ENCODE peak calls at places on chromosomes 3 and 15, in ten cellular contexts. G, H, W, O, A, S, R, U, I and Q are unnamed samples.

GRCh38 chr3:178990293-178990692 is 81.3 kb downstream of the ZMAT3 start:
- DNase-seq in G (no peak), H (no peak), W (no peak), O (no peak), A (no peak), S (no peak), R (no peak), U (no peak), I (no peak), Q (no peak)

GRCh38 chr15:48406911-48407310 is 75.7 kb downstream of the DUT start:
- DNase-seq in G (no peak), H (no peak), W (no peak), O (no peak), A (no peak), S (no peak), R (no peak), U (no peak), I (no peak), Q (no peak)

GRCh38 chr3:29695201-29695904 is 414.5 kb downstream of the RBMS3 start:
- DNase-seq in G (no peak), H (peak), W (no peak), O (no peak), A (peak), S (no peak), R (peak), U (no peak), I (peak), Q (no peak)

GRCh38 chr15:73991726-73992593 is at the start of gene STOML1:
- DNase-seq in G (peak), H (peak), W (peak), O (no peak), A (peak), S (peak), R (peak), U (peak), I (peak), Q (peak)

GRCh38 chr3:29949131-29949530 is 657.3 kb upstream of the TGFBR2 start:
- DNase-seq in G (no peak), H (no peak), W (no peak), O (no peak), A (peak), S (no peak), R (peak), U (no peak), I (peak), Q (no peak)

GRCh38 chr3:196073188-196073838 is 8.6 kb downstream of the TFRC start:
- DNase-seq in G (peak), H (peak), W (peak), O (no peak), A (peak), S (no peak), R (peak), U (no peak), I (peak), Q (peak)

GRCh38 chr3:143885803-143886427 is 37.6 kb upstream of the SLC9A9 start:
- DNase-seq in G (peak), H (peak), W (no peak), O (peak), A (peak), S (no peak), R (peak), U (no peak), I (peak), Q (peak)

GRCh38 chr3:30688776-30689175 is 82.4 kb downstream of the TGFBR2 start:
- DNase-seq in G (no peak), H (peak), W (no peak), O (no peak), A (no peak), S (no peak), R (peak), U (no peak), I (peak), Q (peak)

GRCh38 chr3:65284971-65285370 is 597.2 kb upstream of the ADAMTS9 start:
- DNase-seq in G (no peak), H (no peak), W (no peak), O (no peak), A (no peak), S (no peak), R (no peak), U (no peak), I (no peak), Q (peak)

GRCh38 chr3:28286595-28286994 is 45.2 kb downstream of the CMC1 start:
- DNase-seq in G (no peak), H (peak), W (no peak), O (peak), A (peak), S (no peak), R (peak), U (no peak), I (peak), Q (no peak)

GRCh38 chr3:126266291-126266840 is 86.0 kb upstream of the ALDH1L1 start:
- DNase-seq in G (no peak), H (no peak), W (no peak), O (no peak), A (no peak), S (no peak), R (no peak), U (peak), I (peak), Q (no peak)

GRCh38 chr3:64318670-64319271 is 93.5 kb upstream of the PRICKLE2 start:
- DNase-seq in G (no peak), H (no peak), W (no peak), O (no peak), A (no peak), S (no peak), R (no peak), U (no peak), I (no peak), Q (no peak)

GRCh38 chr3:15591928-15592327 is 9.4 kb downstream of the HACL1 start:
- DNase-seq in G (no peak), H (no peak), W (no peak), O (no peak), A (no peak), S (no peak), R (no peak), U (no peak), I (no peak), Q (no peak)

GRCh38 chr3:37419979-37420378 is 245.6 kb upstream of the LRRFIP2 start:
- DNase-seq in G (no peak), H (no peak), W (no peak), O (no peak), A (no peak), S (no peak), R (no peak), U (no peak), I (no peak), Q (no peak)

GRCh38 chr3:113783463-113783862 is 36.6 kb downstream of the ATP6V1A start:
- DNase-seq in G (no peak), H (no peak), W (no peak), O (no peak), A (peak), S (no peak), R (peak), U (no peak), I (peak), Q (peak)

GRCh38 chr15:100759698-100760356 is 119.8 kb upstream of the ALDH1A3 start:
- DNase-seq in G (no peak), H (peak), W (no peak), O (peak), A (peak), S (no peak), R (peak), U (no peak), I (peak), Q (peak)

GRCh38 chr3:142210144-142210543 is 15.2 kb downstream of the GK5 start:
- DNase-seq in G (no peak), H (no peak), W (no peak), O (no peak), A (peak), S (no peak), R (peak), U (no peak), I (no peak), Q (no peak)

GRCh38 chr3:133927543-133928066 is 31.9 kb upstream of the RAB6B start:
- DNase-seq in G (peak), H (peak), W (peak), O (no peak), A (no peak), S (no peak), R (peak), U (peak), I (no peak), Q (no peak)

GRCh38 chr3:54243262-54243931 is 121.0 kb downstream of the CACNA2D3 start:
- DNase-seq in G (no peak), H (peak), W (no peak), O (no peak), A (no peak), S (no peak), R (no peak), U (no peak), I (no peak), Q (no peak)

GRCh38 chr3:112132975-112133448 is at the start of gene GCSAM:
- DNase-seq in G (no peak), H (peak), W (peak), O (no peak), A (no peak), S (no peak), R (no peak), U (peak), I (no peak), Q (no peak)

GRCh38 chr3:106824856-106825255 is 552.4 kb upstream of the CCDC54 start:
- DNase-seq in G (peak), H (no peak), W (no peak), O (peak), A (peak), S (no peak), R (peak), U (no peak), I (peak), Q (no peak)
- TF ChIP-seq CTCF in G (no peak), H (no peak), W (no peak), O (peak), A (peak), S (no peak), R (peak), U (peak), I (peak), Q (peak)

GRCh38 chr3:189446959-189447560 is 184.1 kb upstream of the TP63 start:
- DNase-seq in G (no peak), H (no peak), W (no peak), O (peak), A (peak), S (no peak), R (no peak), U (no peak), I (no peak), Q (no peak)
- TF ChIP-seq CTCF in G (no peak), H (no peak), W (no peak), O (no peak), A (no peak), S (no peak), R (no peak), U (no peak), I (no peak), Q (no peak)

GRCh38 chr3:62312201-62312600 is 61.1 kb downstream of the FEZF2 start:
- DNase-seq in G (no peak), H (no peak), W (no peak), O (no peak), A (no peak), S (no peak), R (no peak), U (no peak), I (no peak), Q (no peak)
- TF ChIP-seq CTCF in G (no peak), H (no peak), W (no peak), O (no peak), A (no peak), S (no peak), R (no peak), U (no peak), I (no peak), Q (no peak)

DNA sequence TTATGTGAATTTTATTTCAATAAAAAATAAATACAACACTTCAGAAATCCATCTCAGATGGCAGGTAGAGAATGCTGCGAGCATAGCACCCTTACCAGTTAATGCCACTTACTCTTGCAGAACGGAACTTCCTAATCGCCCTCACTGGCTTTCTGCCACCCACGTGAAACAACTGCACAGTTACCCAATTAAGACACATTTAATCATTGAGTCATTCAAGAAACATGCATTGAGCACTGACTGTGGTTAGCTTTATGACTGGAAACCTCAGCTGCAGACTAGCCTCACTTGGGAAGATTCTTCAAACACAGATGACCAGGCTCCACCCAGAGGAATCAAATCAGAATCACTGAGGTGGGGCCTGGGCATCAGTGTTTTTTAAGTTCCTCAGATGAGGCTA is 5.6 kb upstream of the MFGE8 start:
- DNase-seq in G (no peak), H (peak), W (no peak), O (peak), A (peak), S (no peak), R (peak), U (peak), I (peak), Q (peak)
- TF ChIP-seq CTCF in G (no peak), H (no peak), W (no peak), O (no peak), A (no peak), S (no peak), R (no peak), U (no peak), I (peak), Q (no peak)

GRCh38 chr15:50873935-50874353 is 34.5 kb upstream of the AP4E1 start:
- DNase-seq in G (no peak), H (no peak), W (no peak), O (no peak), A (no peak), S (no peak), R (no peak), U (no peak), I (no peak), Q (no peak)

GRCh38 chr15:50876989-50877360 is 31.5 kb upstream of the AP4E1 start:
- DNase-seq in G (peak), H (peak), W (peak), O (peak), A (peak), S (peak), R (peak), U (peak), I (peak), Q (peak)

GRCh38 chr15:50876260-50876988 is 32.1 kb upstream of the AP4E1 start:
- DNase-seq in G (no peak), H (no peak), W (no peak), O (no peak), A (no peak), S (no peak), R (no peak), U (no peak), I (no peak), Q (no peak)

GRCh38 chr15:50871832-50872231 is 36.7 kb upstream of the AP4E1 start:
- DNase-seq in G (no peak), H (no peak), W (no peak), O (no peak), A (no peak), S (no peak), R (no peak), U (no peak), I (no peak), Q (no peak)

GRCh38 chr15:50872832-50873231 is 35.7 kb upstream of the AP4E1 start:
- DNase-seq in G (no peak), H (no peak), W (no peak), O (no peak), A (no peak), S (no peak), R (no peak), U (no peak), I (no peak), Q (no peak)
- TF ChIP-seq CTCF in G (no peak), H (no peak), W (no peak), O (no peak), A (no peak), S (no peak), R (no peak), U (no peak), I (no peak), Q (no peak)